ENCODE peak calls at places on chromosomes 5 and 9, in eight cellular contexts. O, I, N, H, Z, P, K and F are unnamed samples.

GRCh38 chr9:124983698-124984097 is 42.8 kb upstream of the GOLGA1 start:
- DNase-seq in I (no peak), H (no peak), P (no peak), O (no peak), N (no peak), Z (no peak), K (no peak), F (no peak)

GRCh38 chr9:126615791-126616447 is 2.2 kb downstream of the LMX1B start:
- DNase-seq in I (no peak), H (no peak), N (no peak), O (no peak), K (no peak), Z (no peak), P (no peak), F (no peak)

GRCh38 chr5:146005264-146005663 is 68.9 kb downstream of the SH3RF2 start:
- DNase-seq in Z (no peak), H (no peak), K (no peak), O (no peak), N (no peak), P (no peak), I (no peak), F (no peak)

GRCh38 chr5:123916331-123917121 is 404.5 kb downstream of the CSNK1G3 start:
- DNase-seq in I (no peak), P (peak), H (peak), Z (no peak), O (peak), K (peak), N (no peak), F (peak)

GRCh38 chr9:111965566-111966019 is 69.0 kb downstream of the UGCG start:
- DNase-seq in P (peak), H (peak), K (peak), I (no peak), Z (no peak), N (no peak), O (peak), F (peak)

GRCh38 chr5:112668016-112668415 is 69.7 kb upstream of the APC start:
- DNase-seq in H (peak), I (no peak), K (no peak), N (no peak), P (no peak), O (no peak), Z (no peak), F (no peak)

GRCh38 chr9:6852243-6852963 is 94.6 kb downstream of the KDM4C start:
- DNase-seq in H (peak), Z (no peak), K (no peak), I (no peak), N (no peak), P (peak), O (no peak), F (peak)

GRCh38 chr9:109499631-109500120 is 1.6 kb upstream of the PTPN3 start:
- DNase-seq in N (peak), O (no peak), H (no peak), P (peak), I (no peak), K (no peak), Z (no peak), F (peak)

GRCh38 chr5:56561-57290 is 35.2 kb upstream of the PLEKHG4B start:
- DNase-seq in P (peak), K (no peak), I (no peak), H (peak), O (no peak), Z (peak), N (no peak), F (peak)

GRCh38 chr9:126591083-126591482 is 22.6 kb upstream of the LMX1B start:
- DNase-seq in Z (no peak), N (no peak), P (no peak), H (no peak), I (no peak), O (no peak), K (no peak), F (no peak)

GRCh38 chr5:1293997-1294838 is 650 bp downstream of the TERT start:
- DNase-seq in P (no peak), I (peak), O (no peak), H (no peak), N (no peak), K (no peak), Z (peak), F (no peak)

GRCh38 chr9:70130266-70130665 is 86.6 kb downstream of the MAMDC2 start:
- DNase-seq in K (no peak), N (no peak), P (no peak), O (no peak), H (no peak), Z (peak), I (no peak), F (no peak)

GRCh38 chr5:158654415-158654814 is 445.3 kb downstream of the EBF1 start:
- DNase-seq in P (no peak), I (no peak), Z (no peak), K (no peak), O (no peak), H (no peak), N (no peak), F (no peak)

GRCh38 chr9:311837-312236 is 97.2 kb downstream of the DOCK8 start:
- DNase-seq in O (no peak), P (no peak), Z (no peak), I (no peak), K (no peak), N (no peak), H (no peak), F (no peak)

GRCh38 chr9:129584136-129584535 is 36.8 kb downstream of the C9orf50 start:
- DNase-seq in H (peak), Z (peak), P (peak), K (no peak), I (peak), N (no peak), O (peak), F (peak)

GRCh38 chr5:39192449-39193160 is 26.8 kb downstream of the FYB1 start:
- DNase-seq in O (no peak), P (no peak), Z (no peak), K (no peak), H (no peak), I (no peak), N (no peak), F (no peak)

GRCh38 chr9:71921190-71921814 is 9.9 kb downstream of the C9orf85 start:
- DNase-seq in O (no peak), Z (no peak), N (no peak), I (no peak), P (no peak), H (no peak), K (no peak), F (no peak)

GRCh38 chr9:4973902-4974301 is 11.2 kb upstream of the JAK2 start:
- DNase-seq in O (no peak), P (peak), I (no peak), K (no peak), H (peak), Z (no peak), N (no peak), F (peak)

GRCh38 chr5:139650031-139650688 is 2.0 kb downstream of the CXXC5 start:
- DNase-seq in K (no peak), O (no peak), I (peak), Z (peak), P (no peak), H (no peak), N (peak), F (no peak)

GRCh38 chr5:7628248-7628647 is 222.7 kb downstream of the CFAP90 start:
- DNase-seq in O (no peak), K (no peak), P (no peak), H (no peak), I (no peak), Z (no peak), N (no peak), F (no peak)

GRCh38 chr9:16960084-16960483 is 89.6 kb upstream of the BNC2 start:
- DNase-seq in O (no peak), P (peak), N (no peak), K (no peak), I (no peak), Z (peak), H (peak), F (peak)

DNA sequence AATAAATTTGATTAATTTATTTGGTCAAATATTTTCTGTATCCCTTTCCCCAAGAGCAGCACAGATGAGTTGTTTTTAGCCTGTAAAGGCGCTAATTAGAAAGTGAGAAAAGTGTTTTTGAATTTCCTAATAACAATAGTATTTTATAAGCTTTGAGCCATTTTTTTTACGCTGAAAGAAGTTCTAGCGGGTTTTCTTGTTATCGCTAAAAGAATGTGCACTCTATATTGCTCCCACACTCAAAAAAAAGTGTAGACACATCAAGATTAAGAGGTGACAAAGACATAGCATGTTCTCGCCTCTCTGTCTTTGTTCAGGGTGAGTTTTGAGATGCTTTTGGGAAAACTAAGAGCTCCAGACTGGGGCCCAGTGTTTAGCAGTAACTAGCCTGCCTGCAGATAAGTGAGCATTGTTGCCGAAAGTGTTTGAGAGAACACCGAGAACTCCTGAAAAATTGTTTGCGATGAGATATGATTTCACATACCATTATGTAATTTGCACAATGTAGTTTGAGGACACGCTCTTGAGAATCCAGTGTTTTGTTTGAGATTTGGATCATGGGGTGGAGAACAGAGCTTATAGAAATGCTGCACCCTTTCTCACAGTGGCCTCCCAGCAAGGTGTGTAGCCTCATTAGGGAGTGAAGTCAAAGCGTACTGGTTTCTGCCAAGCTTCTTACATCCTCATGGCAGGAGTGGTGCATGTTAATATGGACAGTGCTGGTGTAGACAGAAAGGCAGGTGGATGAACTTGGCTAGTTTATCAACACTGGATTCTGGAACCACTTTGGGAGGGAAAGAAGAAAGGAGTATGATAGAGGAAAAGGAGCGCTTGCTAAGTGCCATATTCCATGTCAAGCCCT is 1.5 kb downstream of the F2R start:
- DNase-seq in I (no peak), H (no peak), Z (no peak), P (peak), O (no peak), K (no peak), N (no peak), F (no peak)
- H3K4me3 ChIP-seq in I (no peak), H (peak), Z (no peak), P (peak), O (no peak), K (peak), N (peak), F (peak)

GRCh38 chr5:170693701-170694100 is 89.8 kb upstream of the GABRP start:
- DNase-seq in H (no peak), N (no peak), I (no peak), Z (no peak), P (no peak), K (no peak), O (no peak), F (peak)

GRCh38 chr5:170697031-170697430 is 86.5 kb upstream of the GABRP start:
- DNase-seq in P (no peak), O (no peak), H (no peak), Z (no peak), K (no peak), N (no peak), I (no peak), F (no peak)

GRCh38 chr5:170694911-170695310 is 88.6 kb upstream of the GABRP start:
- DNase-seq in Z (no peak), N (no peak), H (no peak), P (no peak), O (no peak), K (no peak), I (no peak), F (no peak)

DNA sequence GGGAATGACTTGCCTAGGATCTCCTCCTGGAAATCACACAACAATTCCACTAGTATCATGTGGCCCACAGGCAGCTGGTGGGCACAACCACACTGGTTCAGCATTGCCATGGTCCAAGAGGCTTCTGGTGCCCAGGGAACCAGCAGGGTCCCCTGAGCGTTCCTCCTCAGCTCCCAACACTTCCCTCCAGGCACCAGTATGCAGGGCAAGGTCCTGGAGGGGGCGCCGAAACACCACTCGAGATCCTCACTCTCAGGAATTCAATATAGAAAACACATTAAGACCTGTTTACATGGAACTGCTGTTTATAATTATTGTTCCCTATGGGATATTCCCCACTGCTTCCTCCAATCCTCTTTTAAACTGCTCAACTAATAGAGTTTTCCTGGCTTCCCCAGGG is 91.9 kb upstream of the GABRP start:
- DNase-seq in P (no peak), N (no peak), H (no peak), O (no peak), K (no peak), Z (no peak), I (no peak), F (no peak)
- TF ChIP-seq CTCF in P (no peak), N (no peak), H (no peak), O (peak), K (no peak), Z (no peak), I (no peak), F (no peak)

GRCh38 chr9:134367061-134367460 is 40.8 kb downstream of the RXRA start:
- DNase-seq in O (no peak), H (no peak), P (no peak), Z (no peak), N (no peak), I (no peak), K (no peak), F (no peak)
- H3K4me3 ChIP-seq in O (no peak), H (no peak), P (no peak), Z (no peak), N (no peak), I (no peak), K (no peak), F (no peak)

DNA sequence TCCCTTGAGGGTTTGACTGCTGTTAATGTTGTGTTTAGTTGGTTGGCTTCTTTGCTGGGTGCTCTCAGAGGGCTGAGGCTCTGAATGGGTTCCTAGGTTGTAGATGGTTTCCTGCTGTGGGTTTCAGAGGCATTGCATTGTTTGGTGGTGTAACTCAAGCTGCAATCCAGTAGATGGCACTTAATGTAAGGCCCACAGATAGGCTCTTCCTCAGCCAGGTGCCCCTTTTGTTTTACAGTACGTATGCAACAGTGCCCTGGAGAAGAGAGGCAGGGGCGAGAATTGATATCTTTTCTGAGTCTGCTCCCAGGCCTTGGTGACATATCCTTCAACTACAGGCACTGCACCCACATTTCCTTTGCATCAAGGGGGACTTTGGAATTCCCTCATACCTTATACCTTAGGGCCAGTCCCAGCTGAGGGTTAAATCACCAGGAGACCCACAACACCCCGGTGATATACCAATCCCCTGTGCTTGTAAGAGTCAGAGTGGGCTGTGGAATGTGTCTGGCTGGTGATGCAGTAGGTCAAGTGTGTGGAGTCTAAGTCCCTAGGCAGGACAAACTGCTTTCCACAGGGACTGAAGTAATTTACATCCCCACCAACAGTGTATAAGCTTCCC is 7.0 kb upstream of the UGT3A2 start:
- DNase-seq in P (peak), N (no peak), I (no peak), H (no peak), Z (peak), O (peak), K (no peak), F (peak)
- TF ChIP-seq CTCF in P (peak), N (no peak), I (no peak), H (peak), Z (peak), O (peak), K (peak), F (peak)

DNA sequence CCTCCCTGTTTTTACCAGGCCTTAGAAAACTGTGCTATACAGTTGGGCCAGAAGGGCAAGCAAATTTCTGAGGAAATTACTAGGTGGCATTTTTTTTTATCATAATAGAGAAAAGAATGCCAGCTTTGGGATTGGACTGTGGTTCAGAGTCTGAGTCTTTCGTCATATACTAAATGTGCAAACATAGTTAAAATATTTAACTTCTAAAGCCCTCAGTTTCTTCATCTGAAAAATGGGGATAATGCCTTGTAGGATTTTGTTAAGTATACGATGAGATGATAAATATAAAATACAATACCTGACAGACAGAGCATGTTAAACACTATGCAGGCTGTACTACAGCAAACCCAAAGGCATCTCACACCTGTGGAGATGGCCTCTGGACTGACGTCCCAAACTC is 87.3 kb upstream of the GRHPR start:
- DNase-seq in Z (no peak), K (no peak), P (no peak), O (no peak), H (no peak), N (no peak), I (no peak), F (no peak)
- H3K4me3 ChIP-seq in Z (no peak), K (no peak), P (no peak), O (no peak), H (no peak), N (no peak), I (no peak), F (no peak)

GRCh38 chr5:97044057-97044456 is 98.4 kb downstream of the LIX1 start:
- DNase-seq in O (peak), P (peak), N (no peak), H (peak), K (no peak), Z (no peak), I (no peak), F (peak)
- TF ChIP-seq CTCF in O (peak), P (peak), N (no peak), H (peak), K (peak), Z (no peak), I (no peak), F (peak)

GRCh38 chr9:132350861-132351315 is 3.9 kb downstream of the SETX start:
- DNase-seq in O (no peak), N (no peak), I (no peak), K (no peak), Z (peak), P (no peak), H (peak), F (peak)
- H3K4me3 ChIP-seq in O (no peak), N (no peak), I (peak), K (no peak), Z (peak), P (no peak), H (peak), F (peak)

GRCh38 chr9:34550016-34550680 is 27.4 kb upstream of the ENHO start:
- DNase-seq in Z (no peak), K (no peak), O (no peak), N (no peak), H (no peak), I (no peak), P (no peak), F (no peak)
- TF ChIP-seq CTCF in Z (no peak), K (no peak), O (no peak), N (no peak), H (no peak), I (no peak), P (no peak), F (no peak)